ENCODE peak calls at places on chromosome 16, in four cellular contexts. H, B, V and R are unnamed samples.

GRCh38 chr16:47310792-47311211 is 150.1 kb downstream of the ITFG1 start:
- DNase-seq in H (no peak), B (no peak), V (no peak), R (no peak)

GRCh38 chr16:56269276-56269675 is 78.0 kb downstream of the GNAO1 start:
- DNase-seq in H (no peak), B (no peak), V (no peak), R (no peak)

GRCh38 chr16:86519007-86519648 is 8.8 kb downstream of the FOXF1 start:
- DNase-seq in H (no peak), B (no peak), V (no peak), R (no peak)

GRCh38 chr16:9055661-9056060 is 35.8 kb upstream of the HAPSTR1 start:
- DNase-seq in H (no peak), B (no peak), V (no peak), R (no peak)

GRCh38 chr16:63067141-63067540 is 1030.9 kb upstream of the CDH8 start:
- DNase-seq in H (no peak), B (no peak), V (no peak), R (no peak)

GRCh38 chr16:56532714-56533113 is 12.9 kb upstream of the BBS2 start:
- DNase-seq in H (no peak), B (peak; percentile 26), V (no peak), R (no peak)

GRCh38 chr16:55225972-55226542 is 97.9 kb upstream of the IRX6 start:
- DNase-seq in H (no peak), B (no peak), V (no peak), R (peak; percentile 30)

GRCh38 chr16:61948414-61948813 is 87.8 kb downstream of the CDH8 start:
- DNase-seq in H (no peak), B (no peak), V (no peak), R (no peak)

GRCh38 chr16:23196577-23196976 is 14.0 kb downstream of the SCNN1G start:
- DNase-seq in H (no peak), B (no peak), V (no peak), R (no peak)

GRCh38 chr16:14401839-14402115 is 228.3 kb downstream of the PARN start:
- DNase-seq in H (no peak), B (no peak), V (no peak), R (no peak)

GRCh38 chr16:381788-382717 is at the start of gene PGAP6:
- DNase-seq in H (no peak), B (no peak), V (peak; percentile 76), R (peak; percentile 58)

GRCh38 chr16:30349695-30350094 is 5.4 kb downstream of the CD2BP2 start:
- DNase-seq in H (no peak), B (no peak), V (no peak), R (peak; percentile 47)

GRCh38 chr16:68517606-68518161 is 21.4 kb upstream of the ZFP90 start:
- DNase-seq in H (no peak), B (no peak), V (no peak), R (peak; percentile 63)

GRCh38 chr16:64996641-64997040 is 125.2 kb downstream of the CDH11 start:
- DNase-seq in H (no peak), B (no peak), V (no peak), R (no peak)

GRCh38 chr16:17159616-17160015 is 311.1 kb downstream of the XYLT1 start:
- DNase-seq in H (no peak), B (no peak), V (no peak), R (no peak)

DNA sequence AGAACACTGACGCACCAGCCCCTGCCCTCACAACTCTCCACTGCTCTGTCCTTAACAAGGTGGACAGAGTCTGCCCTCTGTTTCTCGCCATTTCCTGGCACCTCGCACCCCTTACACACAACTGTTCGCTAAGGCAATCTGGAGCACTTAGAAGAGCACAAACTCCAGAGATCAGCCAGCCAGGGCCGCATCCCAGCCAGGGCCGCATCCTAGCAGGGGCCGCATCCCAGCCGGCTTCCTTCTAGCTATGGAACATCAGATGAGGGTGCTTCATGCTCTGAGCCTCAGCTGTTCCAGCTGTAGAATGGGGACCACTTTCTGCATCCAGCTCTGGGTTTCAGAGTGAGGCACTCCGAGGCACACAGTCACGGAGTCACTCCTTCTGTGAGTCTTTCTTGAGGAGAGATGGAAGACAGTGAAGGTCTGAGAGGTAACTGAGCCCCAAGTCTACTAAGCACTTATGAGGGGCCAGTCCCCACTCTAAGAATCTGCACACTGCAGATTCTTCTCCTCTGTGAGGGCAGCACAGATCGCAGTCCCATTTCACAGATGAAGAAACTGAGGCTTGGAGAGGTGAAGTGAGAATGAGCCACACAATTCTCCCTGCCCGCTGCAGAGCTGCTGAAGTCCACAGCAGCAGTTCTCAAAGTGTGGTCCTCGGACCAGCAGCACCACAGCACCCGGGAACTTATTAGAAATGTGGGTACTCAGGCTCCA is 20.9 kb downstream of the COTL1 start:
- DNase-seq in H (no peak), B (no peak), V (no peak), R (no peak)
- TF ChIP-seq POLR2A in H (no peak), B (no peak), V (no peak), R (no peak)

GRCh38 chr16:83952587-83952939 is 477 bp upstream of the OSGIN1 start:
- DNase-seq in H (peak; percentile 61), B (peak; percentile 72), V (peak; percentile 61), R (no peak)

GRCh38 chr16:83951544-83951943 is 1.5 kb upstream of the OSGIN1 start:
- DNase-seq in H (no peak), B (no peak), V (no peak), R (no peak)

GRCh38 chr16:83953796-83954576 is 946 bp downstream of the OSGIN1 start:
- DNase-seq in H (peak; percentile 78), B (peak; percentile 72), V (peak; percentile 43), R (peak; percentile 72)

GRCh38 chr16:83954577-83955016 is 1.6 kb downstream of the OSGIN1 start:
- DNase-seq in H (no peak), B (peak; percentile 54), V (peak; percentile 84), R (peak; percentile 39)

GRCh38 chr16:83952940-83953795 is at the start of gene OSGIN1:
- DNase-seq in H (peak; percentile 90), B (peak; percentile 93), V (peak; percentile 98), R (peak; percentile 95)
- TF ChIP-seq CTCF in H (no peak), B (no peak), V (no peak), R (no peak)

GRCh38 chr16:58462997-58463891 is 36.7 kb upstream of the NDRG4 start:
- DNase-seq in H (no peak), B (no peak), V (no peak), R (peak; percentile 32)
- TF ChIP-seq POLR2A in H (no peak), B (no peak), V (no peak), R (no peak)

DNA sequence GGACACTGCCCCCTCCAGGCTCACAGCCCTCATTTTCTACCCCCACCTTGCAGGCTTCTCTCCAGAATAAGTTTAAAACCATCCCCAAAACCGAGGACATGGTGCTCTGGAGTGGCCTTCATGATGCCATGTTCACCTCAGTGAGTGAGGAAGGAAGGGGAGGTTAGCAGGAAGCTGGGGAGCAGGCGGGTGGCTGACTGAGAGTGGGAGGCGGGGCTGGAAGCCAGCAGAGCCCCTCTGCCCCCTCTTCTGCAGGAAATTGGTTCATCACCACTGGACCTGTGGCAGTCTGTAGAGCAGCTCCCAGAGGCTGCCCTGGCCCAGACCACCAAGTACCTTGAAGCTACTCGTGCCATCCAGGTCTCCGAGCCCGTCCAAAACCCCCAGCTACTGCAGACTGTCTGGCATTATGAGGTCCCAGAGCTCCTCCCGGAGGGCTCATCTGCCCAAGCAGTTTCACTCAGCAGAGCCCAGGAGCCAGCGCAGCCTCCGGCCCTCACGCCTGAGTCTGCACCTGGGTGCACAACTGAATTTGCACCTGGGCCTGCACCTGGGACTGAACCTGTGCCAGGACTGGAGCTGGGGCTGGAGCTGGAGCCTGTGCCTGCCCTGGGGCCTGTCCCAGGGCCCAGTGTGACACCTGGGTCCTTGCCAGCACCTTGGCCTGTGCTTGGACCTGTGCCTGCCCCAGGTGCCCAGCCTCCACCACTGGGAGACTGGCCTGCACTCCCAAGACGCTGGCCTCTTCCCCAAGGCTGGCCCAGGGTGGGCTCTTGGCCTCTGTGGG is 19.0 kb downstream of the C16orf96 start:
- DNase-seq in H (no peak), B (no peak), V (peak; percentile 92), R (peak; percentile 35)
- TF ChIP-seq CTCF in H (no peak), B (no peak), V (no peak), R (no peak)

GRCh38 chr16:1532081-1532760 is 1.2 kb upstream of the TMEM204 start:
- DNase-seq in H (no peak), B (no peak), V (peak; percentile 59), R (no peak)
- TF ChIP-seq POLR2A in H (no peak), B (no peak), V (no peak), R (no peak)

GRCh38 chr16:80085606-80086005 is 455.2 kb upstream of the DYNLRB2 start:
- DNase-seq in H (no peak), B (no peak), V (no peak), R (no peak)

GRCh38 chr16:80081851-80082250 is 458.9 kb upstream of the DYNLRB2 start:
- DNase-seq in H (no peak), B (no peak), V (no peak), R (no peak)

GRCh38 chr16:80084163-80084562 is 456.6 kb upstream of the DYNLRB2 start:
- DNase-seq in H (no peak), B (no peak), V (no peak), R (no peak)

GRCh38 chr16:80080287-80080851 is 460.4 kb upstream of the DYNLRB2 start:
- DNase-seq in H (no peak), B (no peak), V (no peak), R (no peak)

GRCh38 chr16:80084614-80085013 is 456.2 kb upstream of the DYNLRB2 start:
- DNase-seq in H (peak; percentile 46), B (no peak), V (peak; percentile 34), R (peak; percentile 48)
- TF ChIP-seq CTCF in H (peak; percentile 61), B (no peak), V (peak; percentile 36), R (peak; percentile 30)